ENCODE peak calls at places on chromosomes 12 and 14, in nine cellular contexts. One of them, this sample, is unnamed.

GRCh38 chr12:108800591-108800990 is 56.8 kb downstream of the SSH1 start:
- DNase-seq in HCT116: no peak
- DNase-seq in IMR-90: peak
- DNase-seq in HFFc6: no peak
- DNase-seq in fibroblast of pulmonary artery: no peak
- DNase-seq in foreskin keratinocyte: no peak
- DNase-seq in pancreas: no peak
- DNase-seq in PC-3: no peak
- DNase-seq in GM20000: no peak
- DNase-seq in this sample: no peak

GRCh38 chr12:3493225-3494049 is 2.4 kb downstream of the PRMT8 start:
- DNase-seq in HCT116: no peak
- DNase-seq in IMR-90: no peak
- DNase-seq in HFFc6: no peak
- DNase-seq in fibroblast of pulmonary artery: no peak
- DNase-seq in foreskin keratinocyte: no peak
- DNase-seq in pancreas: peak
- DNase-seq in PC-3: no peak
- DNase-seq in GM20000: peak
- DNase-seq in this sample: no peak

GRCh38 chr14:68580676-68581075 is 212.2 kb downstream of the ZFP36L1 start:
- DNase-seq in HCT116: no peak
- DNase-seq in IMR-90: no peak
- DNase-seq in HFFc6: no peak
- DNase-seq in fibroblast of pulmonary artery: no peak
- DNase-seq in foreskin keratinocyte: no peak
- DNase-seq in pancreas: no peak
- DNase-seq in PC-3: no peak
- DNase-seq in GM20000: no peak
- DNase-seq in this sample: no peak

GRCh38 chr12:14571779-14572178 is 4.1 kb upstream of the PLBD1 start:
- DNase-seq in HCT116: no peak
- DNase-seq in IMR-90: no peak
- DNase-seq in HFFc6: no peak
- DNase-seq in fibroblast of pulmonary artery: no peak
- DNase-seq in foreskin keratinocyte: no peak
- DNase-seq in pancreas: no peak
- DNase-seq in PC-3: no peak
- DNase-seq in GM20000: no peak
- DNase-seq in this sample: no peak

GRCh38 chr14:92497391-92497790 is 16.2 kb upstream of the RIN3 start:
- DNase-seq in HCT116: no peak
- DNase-seq in IMR-90: no peak
- DNase-seq in HFFc6: no peak
- DNase-seq in fibroblast of pulmonary artery: no peak
- DNase-seq in foreskin keratinocyte: no peak
- DNase-seq in pancreas: no peak
- DNase-seq in PC-3: no peak
- DNase-seq in GM20000: no peak
- DNase-seq in this sample: no peak

GRCh38 chr12:99393763-99394162 is 253.8 kb upstream of the GARIN6 start:
- DNase-seq in HCT116: no peak
- DNase-seq in IMR-90: no peak
- DNase-seq in HFFc6: no peak
- DNase-seq in fibroblast of pulmonary artery: no peak
- DNase-seq in foreskin keratinocyte: no peak
- DNase-seq in pancreas: no peak
- DNase-seq in PC-3: no peak
- DNase-seq in GM20000: no peak
- DNase-seq in this sample: no peak

GRCh38 chr12:12465522-12465921 is 97.1 kb downstream of the DUSP16 start:
- DNase-seq in HCT116: no peak
- DNase-seq in IMR-90: no peak
- DNase-seq in HFFc6: no peak
- DNase-seq in fibroblast of pulmonary artery: no peak
- DNase-seq in foreskin keratinocyte: no peak
- DNase-seq in pancreas: no peak
- DNase-seq in PC-3: no peak
- DNase-seq in GM20000: no peak
- DNase-seq in this sample: no peak

GRCh38 chr14:59004012-59004411 is 184.5 kb upstream of the DAAM1 start:
- DNase-seq in HCT116: no peak
- DNase-seq in IMR-90: peak
- DNase-seq in HFFc6: no peak
- DNase-seq in fibroblast of pulmonary artery: peak
- DNase-seq in foreskin keratinocyte: no peak
- DNase-seq in pancreas: no peak
- DNase-seq in PC-3: peak
- DNase-seq in GM20000: no peak
- DNase-seq in this sample: no peak

GRCh38 chr12:114218136-114218535 is 187.8 kb downstream of the TBX5 start:
- DNase-seq in HCT116: no peak
- DNase-seq in IMR-90: no peak
- DNase-seq in HFFc6: no peak
- DNase-seq in fibroblast of pulmonary artery: no peak
- DNase-seq in foreskin keratinocyte: no peak
- DNase-seq in pancreas: no peak
- DNase-seq in PC-3: no peak
- DNase-seq in GM20000: no peak
- DNase-seq in this sample: no peak

GRCh38 chr12:4829161-4829792 is 80.4 kb upstream of the KCNA1 start:
- DNase-seq in HCT116: no peak
- DNase-seq in IMR-90: no peak
- DNase-seq in HFFc6: no peak
- DNase-seq in fibroblast of pulmonary artery: no peak
- DNase-seq in foreskin keratinocyte: no peak
- DNase-seq in pancreas: no peak
- DNase-seq in PC-3: no peak
- DNase-seq in GM20000: peak
- DNase-seq in this sample: no peak

GRCh38 chr14:38721822-38722431 is 381.1 kb downstream of the SEC23A start:
- DNase-seq in HCT116: peak
- DNase-seq in IMR-90: peak
- DNase-seq in HFFc6: peak
- DNase-seq in fibroblast of pulmonary artery: peak
- DNase-seq in foreskin keratinocyte: no peak
- DNase-seq in pancreas: no peak
- DNase-seq in PC-3: peak
- DNase-seq in GM20000: peak
- DNase-seq in this sample: peak

GRCh38 chr12:120236124-120236398 is 29.5 kb downstream of the PXN start:
- DNase-seq in HCT116: no peak
- DNase-seq in IMR-90: no peak
- DNase-seq in HFFc6: no peak
- DNase-seq in fibroblast of pulmonary artery: no peak
- DNase-seq in foreskin keratinocyte: no peak
- DNase-seq in pancreas: no peak
- DNase-seq in PC-3: no peak
- DNase-seq in GM20000: no peak
- DNase-seq in this sample: no peak

GRCh38 chr12:9039397-9039977 is 50.1 kb downstream of the KLRG1 start:
- DNase-seq in HCT116: peak
- DNase-seq in IMR-90: peak
- DNase-seq in HFFc6: peak
- DNase-seq in fibroblast of pulmonary artery: peak
- DNase-seq in foreskin keratinocyte: no peak
- DNase-seq in pancreas: no peak
- DNase-seq in PC-3: peak
- DNase-seq in GM20000: peak
- DNase-seq in this sample: peak

GRCh38 chr14:104554608-104555401 is 24.8 kb upstream of the C14orf180 start:
- DNase-seq in HCT116: no peak
- DNase-seq in IMR-90: no peak
- DNase-seq in HFFc6: no peak
- DNase-seq in fibroblast of pulmonary artery: no peak
- DNase-seq in foreskin keratinocyte: no peak
- DNase-seq in pancreas: peak
- DNase-seq in PC-3: no peak
- DNase-seq in GM20000: no peak
- DNase-seq in this sample: no peak

DNA sequence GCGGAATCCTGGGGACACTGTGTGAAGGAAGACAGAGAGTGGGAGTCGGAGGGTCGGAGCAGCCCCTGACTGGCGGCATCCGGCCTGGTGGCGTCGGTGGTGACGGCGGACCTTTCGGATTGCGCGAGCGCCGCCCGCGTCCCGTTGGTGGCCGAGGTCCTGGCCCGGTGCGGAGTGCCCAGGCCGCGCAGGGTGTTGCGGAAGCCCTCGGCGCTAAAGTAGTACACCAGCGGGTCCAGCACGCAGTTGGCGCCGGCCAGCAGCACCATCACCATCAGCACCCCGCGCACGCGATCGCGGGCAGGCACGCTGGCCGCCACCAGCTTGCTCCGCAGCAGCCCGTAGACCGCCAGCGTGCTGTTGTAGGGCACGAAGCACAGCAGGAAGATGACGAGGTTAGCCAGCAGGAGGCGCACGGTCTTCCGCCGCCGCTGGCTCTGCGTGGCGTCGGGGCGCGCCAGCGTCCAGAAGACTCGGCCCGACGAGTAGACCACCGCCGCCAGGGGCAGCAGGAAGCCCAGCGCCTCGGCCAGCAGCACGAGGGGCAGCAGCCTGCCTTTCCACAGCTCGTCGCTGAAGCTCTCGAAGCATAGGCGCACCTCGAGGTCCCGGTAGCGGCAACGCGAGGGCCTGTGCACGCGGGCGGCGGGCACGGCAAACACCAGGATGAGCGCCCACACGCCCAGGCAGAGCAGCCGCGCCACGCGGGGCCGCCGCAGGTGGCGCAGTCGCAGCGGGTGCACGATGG is 13.1 kb upstream of the CHD4 start:
- DNase-seq in HCT116: no peak
- DNase-seq in IMR-90: no peak
- DNase-seq in HFFc6: no peak
- DNase-seq in fibroblast of pulmonary artery: peak
- DNase-seq in foreskin keratinocyte: no peak
- DNase-seq in pancreas: peak
- DNase-seq in PC-3: no peak
- DNase-seq in GM20000: no peak
- DNase-seq in this sample: no peak
- TF ChIP-seq CTCF in HCT116: no peak
- TF ChIP-seq CTCF in IMR-90: peak
- TF ChIP-seq CTCF in HFFc6: peak
- TF ChIP-seq CTCF in fibroblast of pulmonary artery: peak
- TF ChIP-seq CTCF in foreskin keratinocyte: peak
- TF ChIP-seq CTCF in pancreas: peak
- TF ChIP-seq CTCF in PC-3: no peak
- TF ChIP-seq CTCF in GM20000: no peak
- TF ChIP-seq CTCF in this sample: no peak

DNA sequence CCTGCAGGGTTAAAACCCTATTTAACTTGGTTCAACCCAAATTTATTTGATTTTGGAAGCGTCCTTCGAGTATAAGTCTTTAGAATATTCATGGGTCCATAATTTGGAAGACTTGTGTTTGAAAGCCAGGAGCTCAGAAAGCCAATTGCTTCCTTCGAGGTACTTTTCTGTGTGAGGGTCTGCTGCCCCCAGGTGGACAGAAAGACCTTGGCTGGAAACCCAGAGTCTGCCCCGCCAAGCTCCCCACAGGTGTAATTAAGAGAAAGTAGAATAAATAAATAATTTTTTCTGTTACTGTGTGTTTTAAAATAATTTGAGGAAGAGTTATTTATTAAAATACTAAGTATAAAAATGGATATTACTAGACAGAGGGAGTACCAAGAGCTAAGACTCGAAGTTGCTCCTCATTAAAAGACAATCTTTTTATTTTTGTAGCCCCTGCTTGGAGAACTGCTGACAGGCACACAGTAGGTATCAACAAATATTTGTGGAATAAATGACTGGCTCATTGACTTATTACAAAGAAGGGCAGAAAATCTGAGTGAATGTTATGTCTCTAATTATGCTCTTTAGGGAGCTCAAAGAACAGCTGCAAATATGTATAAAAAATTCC is 105.8 kb downstream of the PAH start:
- DNase-seq in HCT116: peak
- DNase-seq in IMR-90: no peak
- DNase-seq in HFFc6: no peak
- DNase-seq in fibroblast of pulmonary artery: peak
- DNase-seq in foreskin keratinocyte: no peak
- DNase-seq in pancreas: no peak
- DNase-seq in PC-3: peak
- DNase-seq in GM20000: peak
- DNase-seq in this sample: peak
- TF ChIP-seq CTCF in HCT116: peak
- TF ChIP-seq CTCF in IMR-90: peak
- TF ChIP-seq CTCF in HFFc6: peak
- TF ChIP-seq CTCF in fibroblast of pulmonary artery: peak
- TF ChIP-seq CTCF in foreskin keratinocyte: peak
- TF ChIP-seq CTCF in pancreas: no peak
- TF ChIP-seq CTCF in PC-3: peak
- TF ChIP-seq CTCF in GM20000: peak
- TF ChIP-seq CTCF in this sample: peak

GRCh38 chr14:93544212-93544611 is 113.5 kb downstream of the UNC79 start:
- DNase-seq in HCT116: no peak
- DNase-seq in IMR-90: no peak
- DNase-seq in HFFc6: no peak
- DNase-seq in fibroblast of pulmonary artery: no peak
- DNase-seq in foreskin keratinocyte: no peak
- DNase-seq in pancreas: no peak
- DNase-seq in PC-3: no peak
- DNase-seq in GM20000: no peak
- DNase-seq in this sample: no peak

GRCh38 chr14:93540235-93540634 is 109.5 kb downstream of the UNC79 start:
- DNase-seq in HCT116: no peak
- DNase-seq in IMR-90: no peak
- DNase-seq in HFFc6: no peak
- DNase-seq in fibroblast of pulmonary artery: no peak
- DNase-seq in foreskin keratinocyte: no peak
- DNase-seq in pancreas: no peak
- DNase-seq in PC-3: no peak
- DNase-seq in GM20000: no peak
- DNase-seq in this sample: no peak

GRCh38 chr14:93546642-93547041 is 115.9 kb downstream of the UNC79 start:
- DNase-seq in HCT116: no peak
- DNase-seq in IMR-90: no peak
- DNase-seq in HFFc6: no peak
- DNase-seq in fibroblast of pulmonary artery: no peak
- DNase-seq in foreskin keratinocyte: no peak
- DNase-seq in pancreas: no peak
- DNase-seq in PC-3: no peak
- DNase-seq in GM20000: no peak
- DNase-seq in this sample: no peak

GRCh38 chr14:93548102-93548843 is 117.5 kb downstream of the UNC79 start:
- DNase-seq in HCT116: no peak
- DNase-seq in IMR-90: no peak
- DNase-seq in HFFc6: no peak
- DNase-seq in fibroblast of pulmonary artery: no peak
- DNase-seq in foreskin keratinocyte: no peak
- DNase-seq in pancreas: no peak
- DNase-seq in PC-3: no peak
- DNase-seq in GM20000: peak
- DNase-seq in this sample: no peak

GRCh38 chr14:93543766-93544165 is 113.0 kb downstream of the UNC79 start:
- DNase-seq in HCT116: peak
- DNase-seq in IMR-90: peak
- DNase-seq in HFFc6: peak
- DNase-seq in fibroblast of pulmonary artery: peak
- DNase-seq in foreskin keratinocyte: no peak
- DNase-seq in pancreas: no peak
- DNase-seq in PC-3: peak
- DNase-seq in GM20000: peak
- DNase-seq in this sample: no peak
- TF ChIP-seq CTCF in HCT116: peak
- TF ChIP-seq CTCF in IMR-90: peak
- TF ChIP-seq CTCF in HFFc6: peak
- TF ChIP-seq CTCF in fibroblast of pulmonary artery: peak
- TF ChIP-seq CTCF in foreskin keratinocyte: peak
- TF ChIP-seq CTCF in pancreas: no peak
- TF ChIP-seq CTCF in PC-3: peak
- TF ChIP-seq CTCF in GM20000: peak
- TF ChIP-seq CTCF in this sample: peak

GRCh38 chr14:76011959-76012802 is 26.6 kb downstream of the IFT43 start:
- DNase-seq in HCT116: no peak
- DNase-seq in IMR-90: peak
- DNase-seq in HFFc6: no peak
- DNase-seq in fibroblast of pulmonary artery: peak
- DNase-seq in foreskin keratinocyte: no peak
- DNase-seq in pancreas: no peak
- DNase-seq in PC-3: no peak
- DNase-seq in GM20000: no peak
- DNase-seq in this sample: no peak
- TF ChIP-seq CTCF in HCT116: no peak
- TF ChIP-seq CTCF in IMR-90: peak
- TF ChIP-seq CTCF in HFFc6: no peak
- TF ChIP-seq CTCF in fibroblast of pulmonary artery: no peak
- TF ChIP-seq CTCF in foreskin keratinocyte: no peak
- TF ChIP-seq CTCF in pancreas: no peak
- TF ChIP-seq CTCF in PC-3: no peak
- TF ChIP-seq CTCF in GM20000: no peak
- TF ChIP-seq CTCF in this sample: no peak

This sample was measured in Panc1.